ENCODE peak calls at places on chromosomes 1 and 21, in seven cellular contexts. One of them, this sample, is unnamed.

GRCh38 chr1:198529414-198529813 is 11.1 kb downstream of the ATP6V1G3 start:
- DNase-seq in NT2/D1: no peak
- DNase-seq in activated CD4-positive, CD25-positive, alpha-beta regulatory T cell: no peak
- DNase-seq in tibial artery: no peak
- DNase-seq in SHP77: no peak
- DNase-seq in right cardiac atrium: no peak
- DNase-seq in astrocyte of the hippocampus: peak
- DNase-seq in this sample: no peak

GRCh38 chr1:27071049-27071416 is 58.4 kb upstream of the TENT5B start:
- DNase-seq in tibial artery: no peak
- DNase-seq in NT2/D1: peak
- DNase-seq in right cardiac atrium: no peak
- DNase-seq in SHP77: peak
- DNase-seq in astrocyte of the hippocampus: peak
- DNase-seq in activated CD4-positive, CD25-positive, alpha-beta regulatory T cell: no peak
- DNase-seq in this sample: no peak

GRCh38 chr1:12067900-12068821 is 5.1 kb downstream of the TNFRSF8 start:
- DNase-seq in NT2/D1: no peak
- DNase-seq in right cardiac atrium: no peak
- DNase-seq in activated CD4-positive, CD25-positive, alpha-beta regulatory T cell: no peak
- DNase-seq in astrocyte of the hippocampus: peak
- DNase-seq in tibial artery: no peak
- DNase-seq in SHP77: no peak
- DNase-seq in this sample: peak

GRCh38 chr21:23014021-23014420 is 2015.8 kb downstream of the NCAM2 start:
- DNase-seq in astrocyte of the hippocampus: no peak
- DNase-seq in activated CD4-positive, CD25-positive, alpha-beta regulatory T cell: no peak
- DNase-seq in SHP77: no peak
- DNase-seq in right cardiac atrium: no peak
- DNase-seq in NT2/D1: no peak
- DNase-seq in tibial artery: no peak
- DNase-seq in this sample: no peak

GRCh38 chr1:60971330-60971729 is 111.0 kb upstream of the NFIA start:
- DNase-seq in tibial artery: no peak
- DNase-seq in activated CD4-positive, CD25-positive, alpha-beta regulatory T cell: no peak
- DNase-seq in astrocyte of the hippocampus: no peak
- DNase-seq in SHP77: no peak
- DNase-seq in right cardiac atrium: no peak
- DNase-seq in NT2/D1: no peak
- DNase-seq in this sample: no peak

GRCh38 chr1:185816460-185816859 is 82.3 kb downstream of the HMCN1 start:
- DNase-seq in tibial artery: no peak
- DNase-seq in right cardiac atrium: no peak
- DNase-seq in astrocyte of the hippocampus: no peak
- DNase-seq in SHP77: no peak
- DNase-seq in activated CD4-positive, CD25-positive, alpha-beta regulatory T cell: no peak
- DNase-seq in NT2/D1: no peak
- DNase-seq in this sample: no peak

GRCh38 chr1:166544561-166544960 is 294.7 kb upstream of the POGK start:
- DNase-seq in tibial artery: no peak
- DNase-seq in SHP77: no peak
- DNase-seq in activated CD4-positive, CD25-positive, alpha-beta regulatory T cell: no peak
- DNase-seq in NT2/D1: no peak
- DNase-seq in astrocyte of the hippocampus: no peak
- DNase-seq in right cardiac atrium: no peak
- DNase-seq in this sample: no peak

GRCh38 chr1:36542024-36542961 is 59.6 kb upstream of the CSF3R start:
- DNase-seq in tibial artery: no peak
- DNase-seq in SHP77: no peak
- DNase-seq in right cardiac atrium: no peak
- DNase-seq in astrocyte of the hippocampus: no peak
- DNase-seq in activated CD4-positive, CD25-positive, alpha-beta regulatory T cell: no peak
- DNase-seq in NT2/D1: no peak
- DNase-seq in this sample: no peak

GRCh38 chr21:46178961-46179360 is 5.3 kb downstream of the SPATC1L start:
- DNase-seq in SHP77: no peak
- DNase-seq in tibial artery: no peak
- DNase-seq in astrocyte of the hippocampus: no peak
- DNase-seq in right cardiac atrium: no peak
- DNase-seq in NT2/D1: no peak
- DNase-seq in activated CD4-positive, CD25-positive, alpha-beta regulatory T cell: no peak
- DNase-seq in this sample: no peak

GRCh38 chr1:230690101-230690500 is 23.8 kb downstream of the AGT start:
- DNase-seq in tibial artery: no peak
- DNase-seq in astrocyte of the hippocampus: no peak
- DNase-seq in SHP77: no peak
- DNase-seq in NT2/D1: no peak
- DNase-seq in activated CD4-positive, CD25-positive, alpha-beta regulatory T cell: no peak
- DNase-seq in right cardiac atrium: no peak
- DNase-seq in this sample: no peak

GRCh38 chr1:173332026-173332425 is 124.9 kb upstream of the TNFSF4 start:
- DNase-seq in SHP77: no peak
- DNase-seq in right cardiac atrium: no peak
- DNase-seq in astrocyte of the hippocampus: no peak
- DNase-seq in activated CD4-positive, CD25-positive, alpha-beta regulatory T cell: no peak
- DNase-seq in NT2/D1: no peak
- DNase-seq in tibial artery: peak
- DNase-seq in this sample: no peak

GRCh38 chr1:89081005-89081404 is 16.0 kb upstream of the GBP1 start:
- DNase-seq in SHP77: no peak
- DNase-seq in right cardiac atrium: no peak
- DNase-seq in astrocyte of the hippocampus: no peak
- DNase-seq in tibial artery: no peak
- DNase-seq in activated CD4-positive, CD25-positive, alpha-beta regulatory T cell: no peak
- DNase-seq in NT2/D1: no peak
- DNase-seq in this sample: no peak

GRCh38 chr1:92486251-92487077 is at the start of gene GFI1:
- DNase-seq in right cardiac atrium: peak
- DNase-seq in SHP77: no peak
- DNase-seq in tibial artery: no peak
- DNase-seq in NT2/D1: no peak
- DNase-seq in astrocyte of the hippocampus: peak
- DNase-seq in activated CD4-positive, CD25-positive, alpha-beta regulatory T cell: peak
- DNase-seq in this sample: no peak

GRCh38 chr1:29540801-29541357 is 304.6 kb downstream of the PTPRU start:
- DNase-seq in right cardiac atrium: no peak
- DNase-seq in SHP77: no peak
- DNase-seq in astrocyte of the hippocampus: no peak
- DNase-seq in activated CD4-positive, CD25-positive, alpha-beta regulatory T cell: no peak
- DNase-seq in tibial artery: peak
- DNase-seq in NT2/D1: no peak
- DNase-seq in this sample: no peak

GRCh38 chr1:96971849-96972602 is 250.4 kb downstream of the PTBP2 start:
- DNase-seq in NT2/D1: no peak
- DNase-seq in right cardiac atrium: no peak
- DNase-seq in tibial artery: no peak
- DNase-seq in SHP77: no peak
- DNase-seq in astrocyte of the hippocampus: peak
- DNase-seq in activated CD4-positive, CD25-positive, alpha-beta regulatory T cell: no peak
- DNase-seq in this sample: no peak

GRCh38 chr1:5494518-5494917 is 497.7 kb downstream of the NPHP4 start:
- DNase-seq in right cardiac atrium: no peak
- DNase-seq in NT2/D1: no peak
- DNase-seq in SHP77: no peak
- DNase-seq in tibial artery: no peak
- DNase-seq in astrocyte of the hippocampus: no peak
- DNase-seq in activated CD4-positive, CD25-positive, alpha-beta regulatory T cell: no peak
- DNase-seq in this sample: no peak

GRCh38 chr1:33876970-33877680 is 13.2 kb downstream of the HMGB4 start:
- DNase-seq in SHP77: no peak
- DNase-seq in activated CD4-positive, CD25-positive, alpha-beta regulatory T cell: no peak
- DNase-seq in tibial artery: no peak
- DNase-seq in astrocyte of the hippocampus: peak
- DNase-seq in right cardiac atrium: no peak
- DNase-seq in NT2/D1: no peak
- DNase-seq in this sample: no peak

GRCh38 chr1:180951881-180952656 is 39.4 kb downstream of the KIAA1614 start:
- DNase-seq in SHP77: no peak
- DNase-seq in activated CD4-positive, CD25-positive, alpha-beta regulatory T cell: no peak
- DNase-seq in astrocyte of the hippocampus: no peak
- DNase-seq in NT2/D1: no peak
- DNase-seq in right cardiac atrium: no peak
- DNase-seq in tibial artery: no peak
- DNase-seq in this sample: no peak

GRCh38 chr1:34164510-34165381 is at the start of gene CSMD2:
- DNase-seq in SHP77: no peak
- DNase-seq in tibial artery: peak
- DNase-seq in activated CD4-positive, CD25-positive, alpha-beta regulatory T cell: no peak
- DNase-seq in astrocyte of the hippocampus: peak
- DNase-seq in NT2/D1: no peak
- DNase-seq in right cardiac atrium: peak
- DNase-seq in this sample: no peak

GRCh38 chr1:107018445-107018844 is 38.0 kb upstream of the PRMT6 start:
- DNase-seq in SHP77: no peak
- DNase-seq in right cardiac atrium: no peak
- DNase-seq in activated CD4-positive, CD25-positive, alpha-beta regulatory T cell: no peak
- DNase-seq in astrocyte of the hippocampus: no peak
- DNase-seq in NT2/D1: no peak
- DNase-seq in tibial artery: no peak
- DNase-seq in this sample: no peak

GRCh38 chr21:33732038-33732437 is 89.7 kb downstream of the ITSN1 start:
- DNase-seq in astrocyte of the hippocampus: no peak
- DNase-seq in activated CD4-positive, CD25-positive, alpha-beta regulatory T cell: no peak
- DNase-seq in SHP77: no peak
- DNase-seq in right cardiac atrium: no peak
- DNase-seq in NT2/D1: no peak
- DNase-seq in tibial artery: no peak
- DNase-seq in this sample: no peak

GRCh38 chr1:95126366-95126765 is 9.2 kb downstream of the TLCD4 start:
- DNase-seq in right cardiac atrium: no peak
- DNase-seq in activated CD4-positive, CD25-positive, alpha-beta regulatory T cell: no peak
- DNase-seq in astrocyte of the hippocampus: no peak
- DNase-seq in tibial artery: no peak
- DNase-seq in NT2/D1: no peak
- DNase-seq in SHP77: no peak
- DNase-seq in this sample: no peak

GRCh38 chr1:193104906-193105820 is at the start of gene GLRX2:
- DNase-seq in astrocyte of the hippocampus: peak
- DNase-seq in activated CD4-positive, CD25-positive, alpha-beta regulatory T cell: peak
- DNase-seq in right cardiac atrium: peak
- DNase-seq in SHP77: peak
- DNase-seq in NT2/D1: peak
- DNase-seq in tibial artery: peak
- DNase-seq in this sample: no peak

GRCh38 chr1:18531503-18531845 is 50.7 kb downstream of the KLHDC7A start:
- DNase-seq in right cardiac atrium: no peak
- DNase-seq in activated CD4-positive, CD25-positive, alpha-beta regulatory T cell: no peak
- DNase-seq in SHP77: no peak
- DNase-seq in NT2/D1: no peak
- DNase-seq in tibial artery: no peak
- DNase-seq in astrocyte of the hippocampus: no peak
- DNase-seq in this sample: no peak

GRCh38 chr1:29809446-29810120 is 573.3 kb downstream of the PTPRU start:
- DNase-seq in SHP77: no peak
- DNase-seq in NT2/D1: no peak
- DNase-seq in right cardiac atrium: no peak
- DNase-seq in tibial artery: no peak
- DNase-seq in activated CD4-positive, CD25-positive, alpha-beta regulatory T cell: no peak
- DNase-seq in astrocyte of the hippocampus: no peak
- DNase-seq in this sample: no peak

GRCh38 chr1:147824776-147825175 is 64.4 kb upstream of the GJA5 start:
- DNase-seq in activated CD4-positive, CD25-positive, alpha-beta regulatory T cell: no peak
- DNase-seq in right cardiac atrium: no peak
- DNase-seq in SHP77: no peak
- DNase-seq in NT2/D1: no peak
- DNase-seq in tibial artery: no peak
- DNase-seq in astrocyte of the hippocampus: no peak
- DNase-seq in this sample: no peak

GRCh38 chr21:44482581-44483287 is 27.4 kb downstream of the LRRC3 start:
- DNase-seq in SHP77: no peak
- DNase-seq in right cardiac atrium: no peak
- DNase-seq in activated CD4-positive, CD25-positive, alpha-beta regulatory T cell: no peak
- DNase-seq in tibial artery: no peak
- DNase-seq in astrocyte of the hippocampus: no peak
- DNase-seq in NT2/D1: no peak
- DNase-seq in this sample: no peak

GRCh38 chr1:243716901-243717300 is 133.1 kb downstream of the AKT3 start:
- DNase-seq in activated CD4-positive, CD25-positive, alpha-beta regulatory T cell: no peak
- DNase-seq in right cardiac atrium: no peak
- DNase-seq in SHP77: no peak
- DNase-seq in NT2/D1: no peak
- DNase-seq in tibial artery: no peak
- DNase-seq in astrocyte of the hippocampus: no peak
- DNase-seq in this sample: no peak

This sample was measured in iPS DF 19.7.